ENCODE peak calls at places on chromosomes 3 and 15, in ten cellular contexts. One of them, this sample, is unnamed.

GRCh38 chr3:47890037-47890831 is 87.3 kb downstream of the DHX30 start:
- DNase-seq in IMR-90: no peak
- DNase-seq in MM.1S: no peak
- DNase-seq in psoas muscle: no peak
- DNase-seq in heart left ventricle: no peak
- DNase-seq in AG04449: no peak
- DNase-seq in HCT116: no peak
- DNase-seq in fibroblast of mammary gland: no peak
- DNase-seq in stomach: no peak
- DNase-seq in foreskin fibroblast: no peak
- DNase-seq in this sample: no peak

GRCh38 chr3:60756636-60757035 is 494.6 kb downstream of the FHIT start:
- DNase-seq in IMR-90: no peak
- DNase-seq in MM.1S: no peak
- DNase-seq in psoas muscle: no peak
- DNase-seq in heart left ventricle: no peak
- DNase-seq in AG04449: no peak
- DNase-seq in HCT116: no peak
- DNase-seq in fibroblast of mammary gland: no peak
- DNase-seq in stomach: no peak
- DNase-seq in foreskin fibroblast: peak; percentile 36
- DNase-seq in this sample: no peak

GRCh38 chr3:18372786-18373405 is 52.2 kb downstream of the SATB1 start:
- DNase-seq in IMR-90: no peak
- DNase-seq in MM.1S: no peak
- DNase-seq in psoas muscle: no peak
- DNase-seq in heart left ventricle: no peak
- DNase-seq in AG04449: no peak
- DNase-seq in HCT116: no peak
- DNase-seq in fibroblast of mammary gland: no peak
- DNase-seq in stomach: no peak
- DNase-seq in foreskin fibroblast: no peak
- DNase-seq in this sample: no peak

GRCh38 chr3:99720985-99721632 is 82.7 kb downstream of the COL8A1 start:
- DNase-seq in IMR-90: peak; percentile 29
- DNase-seq in MM.1S: no peak
- DNase-seq in psoas muscle: peak; percentile 24
- DNase-seq in heart left ventricle: no peak
- DNase-seq in AG04449: no peak
- DNase-seq in HCT116: no peak
- DNase-seq in fibroblast of mammary gland: peak; percentile 42
- DNase-seq in stomach: no peak
- DNase-seq in foreskin fibroblast: peak; percentile 89
- DNase-seq in this sample: no peak

GRCh38 chr3:111803123-111803593 is 55.9 kb upstream of the PHLDB2 start:
- DNase-seq in IMR-90: peak; percentile 97
- DNase-seq in MM.1S: no peak
- DNase-seq in psoas muscle: peak; percentile 85
- DNase-seq in heart left ventricle: peak; percentile 52
- DNase-seq in AG04449: peak; percentile 99
- DNase-seq in HCT116: peak; percentile 76
- DNase-seq in fibroblast of mammary gland: peak; percentile 99
- DNase-seq in stomach: peak; percentile 33
- DNase-seq in foreskin fibroblast: peak; percentile 97
- DNase-seq in this sample: peak; percentile 98

GRCh38 chr3:134525293-134525692 is 39.4 kb downstream of the CEP63 start:
- DNase-seq in IMR-90: no peak
- DNase-seq in MM.1S: no peak
- DNase-seq in psoas muscle: no peak
- DNase-seq in heart left ventricle: no peak
- DNase-seq in AG04449: no peak
- DNase-seq in HCT116: no peak
- DNase-seq in fibroblast of mammary gland: no peak
- DNase-seq in stomach: no peak
- DNase-seq in foreskin fibroblast: no peak
- DNase-seq in this sample: no peak

GRCh38 chr15:88663216-88663615 is 24.4 kb downstream of the ISG20 start:
- DNase-seq in IMR-90: no peak
- DNase-seq in MM.1S: no peak
- DNase-seq in psoas muscle: no peak
- DNase-seq in heart left ventricle: no peak
- DNase-seq in AG04449: no peak
- DNase-seq in HCT116: no peak
- DNase-seq in fibroblast of mammary gland: no peak
- DNase-seq in stomach: peak; percentile 64
- DNase-seq in foreskin fibroblast: peak; percentile 39
- DNase-seq in this sample: no peak

GRCh38 chr3:187975571-187976360 is 178.2 kb upstream of the LPP start:
- DNase-seq in IMR-90: no peak
- DNase-seq in MM.1S: no peak
- DNase-seq in psoas muscle: peak; percentile 78
- DNase-seq in heart left ventricle: no peak
- DNase-seq in AG04449: no peak
- DNase-seq in HCT116: peak; percentile 4
- DNase-seq in fibroblast of mammary gland: peak; percentile 94
- DNase-seq in stomach: no peak
- DNase-seq in foreskin fibroblast: peak; percentile 36
- DNase-seq in this sample: no peak

GRCh38 chr3:194893121-194893979 is 207.7 kb downstream of the FAM43A start:
- DNase-seq in IMR-90: no peak
- DNase-seq in MM.1S: no peak
- DNase-seq in psoas muscle: no peak
- DNase-seq in heart left ventricle: no peak
- DNase-seq in AG04449: no peak
- DNase-seq in HCT116: no peak
- DNase-seq in fibroblast of mammary gland: no peak
- DNase-seq in stomach: no peak
- DNase-seq in foreskin fibroblast: no peak
- DNase-seq in this sample: no peak

GRCh38 chr15:72725446-72725845 is 39.4 kb downstream of the BBS4 start:
- DNase-seq in IMR-90: no peak
- DNase-seq in MM.1S: no peak
- DNase-seq in psoas muscle: no peak
- DNase-seq in heart left ventricle: no peak
- DNase-seq in AG04449: no peak
- DNase-seq in HCT116: no peak
- DNase-seq in fibroblast of mammary gland: no peak
- DNase-seq in stomach: no peak
- DNase-seq in foreskin fibroblast: no peak
- DNase-seq in this sample: no peak

GRCh38 chr3:190101320-190102117 is 19.2 kb downstream of the P3H2 start:
- DNase-seq in IMR-90: peak; percentile 83
- DNase-seq in MM.1S: no peak
- DNase-seq in psoas muscle: no peak
- DNase-seq in heart left ventricle: no peak
- DNase-seq in AG04449: no peak
- DNase-seq in HCT116: no peak
- DNase-seq in fibroblast of mammary gland: peak; percentile 61
- DNase-seq in stomach: no peak
- DNase-seq in foreskin fibroblast: peak; percentile 58
- DNase-seq in this sample: no peak
- H3K4me3 ChIP-seq in IMR-90: peak overlapping the region; percentile 25
- H3K4me3 ChIP-seq in MM.1S: peak overlapping the region; percentile 9
- H3K4me3 ChIP-seq in psoas muscle: peak overlapping the region; percentile 35
- H3K4me3 ChIP-seq in heart left ventricle: no peak overlapping the region
- H3K4me3 ChIP-seq in AG04449: peak overlapping the region; percentile 34
- H3K4me3 ChIP-seq in HCT116: no peak overlapping the region
- H3K4me3 ChIP-seq in fibroblast of mammary gland: no peak overlapping the region
- H3K4me3 ChIP-seq in stomach: peak overlapping the region; percentile 21
- H3K4me3 ChIP-seq in foreskin fibroblast: peak overlapping the region; percentile 25
- H3K4me3 ChIP-seq in this sample: no peak overlapping the region

GRCh38 chr3:23926736-23927135 is 9.8 kb downstream of the RPL15 start:
- DNase-seq in IMR-90: no peak
- DNase-seq in MM.1S: no peak
- DNase-seq in psoas muscle: no peak
- DNase-seq in heart left ventricle: no peak
- DNase-seq in AG04449: no peak
- DNase-seq in HCT116: no peak
- DNase-seq in fibroblast of mammary gland: peak; percentile 28
- DNase-seq in stomach: no peak
- DNase-seq in foreskin fibroblast: peak; percentile 50
- DNase-seq in this sample: no peak
- TF ChIP-seq CTCF in IMR-90: no peak
- TF ChIP-seq CTCF in MM.1S: no peak
- TF ChIP-seq CTCF in psoas muscle: peak; percentile 14
- TF ChIP-seq CTCF in heart left ventricle: no peak
- TF ChIP-seq CTCF in AG04449: no peak
- TF ChIP-seq CTCF in HCT116: peak; percentile 26
- TF ChIP-seq CTCF in fibroblast of mammary gland: peak; percentile 23
- TF ChIP-seq CTCF in stomach: no peak
- TF ChIP-seq CTCF in foreskin fibroblast: no peak
- TF ChIP-seq CTCF in this sample: peak; percentile 11

DNA sequence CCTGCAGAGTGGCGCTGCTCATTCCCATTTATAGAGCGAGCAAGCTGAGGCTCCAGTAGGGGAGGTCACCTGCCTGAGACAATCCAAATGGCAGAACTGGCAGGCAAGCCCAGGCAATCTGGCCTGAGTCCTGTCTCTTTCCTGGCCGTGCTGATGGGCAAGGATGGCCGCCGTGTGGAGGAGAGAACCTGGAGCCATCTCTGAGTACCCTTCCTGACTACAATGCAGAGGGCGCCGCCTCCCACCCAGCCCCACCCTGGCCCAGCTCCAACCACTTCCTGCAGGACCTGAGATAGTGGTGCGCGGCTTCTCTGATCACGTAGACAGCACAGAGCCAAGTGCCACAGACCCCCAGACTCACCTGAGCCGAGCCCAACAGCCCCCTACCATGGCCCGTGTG is 7.0 kb downstream of the TLR9 start:
- DNase-seq in IMR-90: no peak
- DNase-seq in MM.1S: no peak
- DNase-seq in psoas muscle: peak; percentile 39
- DNase-seq in heart left ventricle: no peak
- DNase-seq in AG04449: no peak
- DNase-seq in HCT116: no peak
- DNase-seq in fibroblast of mammary gland: no peak
- DNase-seq in stomach: no peak
- DNase-seq in foreskin fibroblast: no peak
- DNase-seq in this sample: no peak
- H3K4me3 ChIP-seq in IMR-90: no peak overlapping the region
- H3K4me3 ChIP-seq in MM.1S: no peak overlapping the region
- H3K4me3 ChIP-seq in psoas muscle: peak overlapping the region; percentile 37
- H3K4me3 ChIP-seq in heart left ventricle: no peak overlapping the region
- H3K4me3 ChIP-seq in AG04449: no peak overlapping the region
- H3K4me3 ChIP-seq in HCT116: no peak overlapping the region
- H3K4me3 ChIP-seq in fibroblast of mammary gland: no peak overlapping the region
- H3K4me3 ChIP-seq in stomach: no peak overlapping the region
- H3K4me3 ChIP-seq in foreskin fibroblast: no peak overlapping the region
- H3K4me3 ChIP-seq in this sample: no peak overlapping the region

DNA sequence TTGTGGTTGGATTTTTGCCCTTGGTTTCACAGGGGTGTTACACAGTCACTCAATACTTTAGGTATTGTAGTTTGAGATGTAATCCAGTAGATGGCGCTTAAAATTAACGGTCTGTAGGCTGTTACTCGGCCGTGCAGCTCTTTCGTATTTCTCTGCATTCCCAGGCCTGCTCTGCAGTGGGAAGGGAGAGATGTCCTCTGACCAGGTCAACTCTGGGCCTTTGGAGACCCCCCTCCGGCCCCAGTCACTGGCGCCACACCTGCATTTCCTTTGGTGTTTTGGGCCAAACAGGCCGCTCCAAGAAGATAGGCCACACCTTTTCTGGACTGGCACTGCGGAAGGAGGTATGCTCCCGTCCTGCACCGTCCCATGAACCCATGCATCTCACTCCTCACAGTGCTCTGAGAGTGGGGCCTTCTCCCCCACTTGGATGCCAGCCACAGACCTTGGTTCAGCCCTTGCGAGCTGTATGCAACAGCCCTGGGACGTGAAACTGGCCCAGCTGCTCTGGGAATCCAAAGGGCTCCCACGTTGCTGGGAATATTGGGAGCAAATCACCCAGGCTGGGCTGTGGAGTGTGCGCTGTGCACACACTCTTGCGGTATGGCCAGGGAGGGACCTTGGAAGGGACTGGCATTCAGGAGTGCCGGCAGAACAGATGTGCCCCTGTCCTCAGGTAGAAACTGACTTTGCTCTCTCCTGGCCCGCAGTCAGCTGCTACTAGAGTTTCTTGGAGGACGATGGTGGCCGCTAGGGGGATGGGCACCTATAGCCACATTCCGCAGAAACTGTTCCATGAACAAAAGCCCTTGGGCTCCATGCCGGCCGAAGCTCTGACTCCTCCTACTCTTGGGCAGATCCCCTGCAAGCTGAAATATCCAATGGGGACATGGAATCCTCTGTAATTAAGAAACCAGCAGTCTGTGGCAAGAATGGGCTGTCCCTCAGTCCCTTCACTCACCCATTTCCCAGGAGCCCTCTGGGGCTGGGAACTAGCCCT is 410.5 kb upstream of the CADM2 start:
- DNase-seq in IMR-90: no peak
- DNase-seq in MM.1S: peak; percentile 48
- DNase-seq in psoas muscle: peak; percentile 10
- DNase-seq in heart left ventricle: no peak
- DNase-seq in AG04449: no peak
- DNase-seq in HCT116: no peak
- DNase-seq in fibroblast of mammary gland: peak; percentile 10
- DNase-seq in stomach: no peak
- DNase-seq in foreskin fibroblast: peak; percentile 4
- DNase-seq in this sample: no peak
- TF ChIP-seq CTCF in IMR-90: peak; percentile 15
- TF ChIP-seq CTCF in MM.1S: peak; percentile 64
- TF ChIP-seq CTCF in psoas muscle: peak; percentile 47
- TF ChIP-seq CTCF in heart left ventricle: peak; percentile 42
- TF ChIP-seq CTCF in AG04449: no peak
- TF ChIP-seq CTCF in HCT116: no peak
- TF ChIP-seq CTCF in fibroblast of mammary gland: peak; percentile 29
- TF ChIP-seq CTCF in stomach: peak; percentile 35
- TF ChIP-seq CTCF in foreskin fibroblast: no peak
- TF ChIP-seq CTCF in this sample: peak; percentile 24

GRCh38 chr3:40521254-40521653 is 3.5 kb upstream of the ZNF621 start:
- DNase-seq in IMR-90: no peak
- DNase-seq in MM.1S: no peak
- DNase-seq in psoas muscle: no peak
- DNase-seq in heart left ventricle: no peak
- DNase-seq in AG04449: no peak
- DNase-seq in HCT116: no peak
- DNase-seq in fibroblast of mammary gland: no peak
- DNase-seq in stomach: no peak
- DNase-seq in foreskin fibroblast: no peak
- DNase-seq in this sample: no peak
- H3K4me3 ChIP-seq in IMR-90: no peak overlapping the region
- H3K4me3 ChIP-seq in MM.1S: no peak overlapping the region
- H3K4me3 ChIP-seq in psoas muscle: no peak overlapping the region
- H3K4me3 ChIP-seq in heart left ventricle: no peak overlapping the region
- H3K4me3 ChIP-seq in AG04449: no peak overlapping the region
- H3K4me3 ChIP-seq in HCT116: no peak overlapping the region
- H3K4me3 ChIP-seq in fibroblast of mammary gland: no peak overlapping the region
- H3K4me3 ChIP-seq in stomach: no peak overlapping the region
- H3K4me3 ChIP-seq in foreskin fibroblast: no peak overlapping the region
- H3K4me3 ChIP-seq in this sample: no peak overlapping the region

GRCh38 chr3:32719931-32720330 is 34.9 kb downstream of the CNOT10 start:
- DNase-seq in IMR-90: no peak
- DNase-seq in MM.1S: no peak
- DNase-seq in psoas muscle: no peak
- DNase-seq in heart left ventricle: no peak
- DNase-seq in AG04449: no peak
- DNase-seq in HCT116: no peak
- DNase-seq in fibroblast of mammary gland: no peak
- DNase-seq in stomach: no peak
- DNase-seq in foreskin fibroblast: no peak
- DNase-seq in this sample: no peak

GRCh38 chr3:32719335-32719734 is 34.3 kb downstream of the CNOT10 start:
- DNase-seq in IMR-90: no peak
- DNase-seq in MM.1S: no peak
- DNase-seq in psoas muscle: no peak
- DNase-seq in heart left ventricle: no peak
- DNase-seq in AG04449: no peak
- DNase-seq in HCT116: no peak
- DNase-seq in fibroblast of mammary gland: no peak
- DNase-seq in stomach: no peak
- DNase-seq in foreskin fibroblast: no peak
- DNase-seq in this sample: no peak
- TF ChIP-seq CTCF in IMR-90: no peak
- TF ChIP-seq CTCF in MM.1S: no peak
- TF ChIP-seq CTCF in psoas muscle: no peak
- TF ChIP-seq CTCF in heart left ventricle: no peak
- TF ChIP-seq CTCF in AG04449: no peak
- TF ChIP-seq CTCF in HCT116: no peak
- TF ChIP-seq CTCF in fibroblast of mammary gland: no peak
- TF ChIP-seq CTCF in stomach: no peak
- TF ChIP-seq CTCF in foreskin fibroblast: no peak
- TF ChIP-seq CTCF in this sample: no peak

This sample was measured in BJ.